ENCODE peak calls at places on chromosome X, in five cellular contexts. F is HCT116, D is SK-N-SH, H is HepG2, B is H1. S is an unnamed sample.

GRCh38 chrX:45824471-45824870 is 623.8 kb upstream of the DIPK2B start:
- DNase-seq in F (peak; percentile 89), D (peak; percentile 21), H (peak; percentile 11), B (no peak), S (peak; percentile 71)

GRCh38 chrX:56343664-56344063 is 111.5 kb downstream of the KLF8 start:
- DNase-seq in F (no peak), D (no peak), H (no peak), B (no peak), S (no peak)

GRCh38 chrX:41946973-41947612 is 23.7 kb upstream of the CASK start:
- DNase-seq in F (no peak), D (no peak), H (no peak), B (no peak), S (no peak)

GRCh38 chrX:118726887-118727685 is at the start of gene IL13RA1:
- DNase-seq in F (peak; percentile 60), D (peak; percentile 84), H (peak; percentile 93), B (peak; percentile 29), S (peak; percentile 55)

GRCh38 chrX:139639253-139639652 is 68.7 kb downstream of the MCF2 start:
- DNase-seq in F (no peak), D (no peak), H (no peak), B (no peak), S (no peak)

GRCh38 chrX:133527415-133527814 is 112.1 kb upstream of the GPC4 start:
- DNase-seq in F (no peak), D (no peak), H (no peak), B (peak; percentile 2), S (no peak)

GRCh38 chrX:3598046-3598605 is 115.3 kb downstream of the PRKX start:
- DNase-seq in F (no peak), D (no peak), H (no peak), B (no peak), S (no peak)

GRCh38 chrX:46381630-46382029 is 163.6 kb downstream of the ZNF674 start:
- DNase-seq in F (peak; percentile 8), D (no peak), H (peak; percentile 6), B (no peak), S (no peak)

GRCh38 chrX:84487365-84488353 is 14.6 kb downstream of the HDX start:
- DNase-seq in F (no peak), D (no peak), H (no peak), B (no peak), S (no peak)

GRCh38 chrX:106862972-106863688 is 40.0 kb downstream of the RIPPLY1 start:
- DNase-seq in F (peak; percentile 1), D (peak; percentile 24), H (peak; percentile 3), B (peak; percentile 15), S (peak; percentile 29)

GRCh38 chrX:103949506-103949905 is 12.9 kb upstream of the TMSB15B start:
- DNase-seq in F (no peak), D (no peak), H (no peak), B (no peak), S (no peak)

GRCh38 chrX:47576021-47576898 is 6.0 kb upstream of the TIMP1 start:
- DNase-seq in F (no peak), D (no peak), H (no peak), B (no peak), S (no peak)

GRCh38 chrX:8653956-8654355 is 78.0 kb downstream of the ANOS1 start:
- DNase-seq in F (no peak), D (no peak), H (no peak), B (no peak), S (no peak)

GRCh38 chrX:106959897-106960296 is 39.7 kb downstream of the CLDN2 start:
- DNase-seq in F (no peak), D (no peak), H (peak; percentile 59), B (no peak), S (peak; percentile 62)

GRCh38 chrX:30309139-30309571 is at the start of gene NR0B1:
- DNase-seq in F (no peak), D (no peak), H (no peak), B (no peak), S (no peak)

GRCh38 chrX:140912606-140913005 is 89.8 kb upstream of the SPANXB1 start:
- DNase-seq in F (no peak), D (no peak), H (no peak), B (no peak), S (no peak)

GRCh38 chrX:24928114-24928513 is 87.7 kb downstream of the ARX start:
- DNase-seq in F (no peak), D (no peak), H (no peak), B (no peak), S (no peak)

GRCh38 chrX:134547047-134547679 is 87.2 kb downstream of the HPRT1 start:
- DNase-seq in F (no peak), D (no peak), H (no peak), B (no peak), S (no peak)

GRCh38 chrX:53340852-53341645 is 59.7 kb upstream of the IQSEC2 start:
- DNase-seq in F (no peak), D (no peak), H (no peak), B (no peak), S (no peak)

GRCh38 chrX:103831342-103831802 is 685 bp downstream of the RAB9B start:
- DNase-seq in F (no peak), D (peak; percentile 16), H (no peak), B (peak; percentile 33), S (peak; percentile 49)

GRCh38 chrX:136115124-136115908 is 32.0 kb upstream of the FHL1 start:
- DNase-seq in F (no peak), D (no peak), H (no peak), B (no peak), S (no peak)

GRCh38 chrX:137565921-137566745 is at the start of gene ZIC3:
- DNase-seq in F (no peak), D (peak; percentile 82), H (no peak), B (no peak), S (peak; percentile 79)
- TF ChIP-seq JUND in F (no peak), D (no peak), H (no peak), B (no peak), S (no peak)

GRCh38 chrX:17039826-17040225 is 93.4 kb downstream of the REPS2 start:
- DNase-seq in F (no peak), D (no peak), H (no peak), B (no peak), S (no peak)
- TF ChIP-seq JUND in F (no peak), D (no peak), H (no peak), B (no peak), S (no peak)

DNA sequence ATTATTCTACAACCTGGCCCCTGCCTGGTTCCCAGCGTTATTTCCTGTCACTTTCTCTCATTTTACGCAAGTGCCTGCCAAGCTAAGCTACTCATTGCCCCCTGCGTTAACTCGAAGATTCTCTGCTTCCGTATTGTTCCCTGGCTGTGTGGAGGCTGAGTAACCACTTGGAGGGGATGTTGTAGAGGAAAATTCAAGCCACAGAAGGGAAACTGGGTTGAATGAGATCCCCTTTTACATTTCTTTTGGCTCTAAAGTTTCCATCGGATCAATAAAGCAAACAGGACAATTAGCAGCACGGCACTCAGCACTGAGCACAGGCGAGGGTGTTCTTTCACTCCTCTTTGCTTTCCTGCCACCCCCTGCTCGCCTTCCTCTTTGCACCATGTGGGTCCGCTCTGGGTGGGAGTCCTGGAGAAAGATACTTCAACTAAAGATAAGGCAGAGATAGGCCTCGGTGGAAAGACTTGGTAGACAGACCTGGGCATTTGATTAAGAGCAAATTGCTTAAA is 4.2 kb upstream of the TMSB4X start:
- DNase-seq in F (no peak), D (no peak), H (peak; percentile 27), B (no peak), S (peak; percentile 69)
- TF ChIP-seq JUND in F (no peak), D (no peak), H (no peak), B (no peak), S (no peak)

GRCh38 chrX:20547649-20548051 is 280.9 kb upstream of the RPS6KA3 start:
- DNase-seq in F (no peak), D (no peak), H (peak; percentile 48), B (no peak), S (no peak)

GRCh38 chrX:20542072-20542471 is 275.4 kb upstream of the RPS6KA3 start:
- DNase-seq in F (no peak), D (no peak), H (no peak), B (no peak), S (no peak)

DNA sequence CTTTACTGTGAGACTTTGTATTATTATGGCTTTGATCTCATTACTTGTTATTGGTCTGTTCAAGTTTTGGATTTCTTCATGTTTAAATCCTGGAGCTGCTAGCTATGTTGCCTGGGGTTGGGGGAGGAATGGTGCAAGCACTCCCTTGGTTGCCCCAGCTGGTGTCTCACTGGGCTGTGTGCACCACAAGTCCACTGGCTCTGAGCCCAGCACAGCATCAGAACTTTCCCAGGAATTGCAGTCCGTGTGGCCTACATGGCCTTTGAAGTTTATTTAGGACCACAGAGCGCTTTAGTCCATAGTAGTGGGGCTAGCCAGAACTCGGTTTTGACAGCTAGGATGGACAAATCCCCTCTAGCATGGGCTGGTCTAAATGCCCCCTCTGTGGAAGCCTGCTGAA is 278.8 kb upstream of the RPS6KA3 start:
- DNase-seq in F (no peak), D (no peak), H (no peak), B (no peak), S (no peak)
- TF ChIP-seq JUND in F (no peak), D (no peak), H (no peak), B (no peak), S (no peak)

GRCh38 chrX:31551913-31552312 is 480.1 kb upstream of the FTHL17 start:
- DNase-seq in F (no peak), D (no peak), H (no peak), B (no peak), S (no peak)
- TF ChIP-seq JUND in F (no peak), D (no peak), H (no peak), B (no peak), S (no peak)

GRCh38 chrX:11970935-11971334 is 167.3 kb upstream of the FRMPD4 start:
- DNase-seq in F (no peak), D (no peak), H (no peak), B (no peak), S (no peak)
- TF ChIP-seq JUND in F (no peak), D (no peak), H (no peak), B (no peak), S (no peak)

GRCh38 chrX:153599192-153600031 is 473 bp upstream of the CCNQ start:
- DNase-seq in F (peak; percentile 65), D (peak; percentile 95), H (peak; percentile 70), B (no peak), S (peak; percentile 57)

GRCh38 chrX:153598541-153599191 is at the start of gene CCNQ:
- DNase-seq in F (no peak), D (peak; percentile 57), H (no peak), B (no peak), S (peak; percentile 6)

GRCh38 chrX:153601511-153602110 is 2.7 kb upstream of the CCNQ start:
- DNase-seq in F (no peak), D (no peak), H (no peak), B (no peak), S (no peak)

GRCh38 chrX:153600921-153601320 is 2.0 kb upstream of the CCNQ start:
- DNase-seq in F (no peak), D (no peak), H (no peak), B (no peak), S (no peak)

DNA sequence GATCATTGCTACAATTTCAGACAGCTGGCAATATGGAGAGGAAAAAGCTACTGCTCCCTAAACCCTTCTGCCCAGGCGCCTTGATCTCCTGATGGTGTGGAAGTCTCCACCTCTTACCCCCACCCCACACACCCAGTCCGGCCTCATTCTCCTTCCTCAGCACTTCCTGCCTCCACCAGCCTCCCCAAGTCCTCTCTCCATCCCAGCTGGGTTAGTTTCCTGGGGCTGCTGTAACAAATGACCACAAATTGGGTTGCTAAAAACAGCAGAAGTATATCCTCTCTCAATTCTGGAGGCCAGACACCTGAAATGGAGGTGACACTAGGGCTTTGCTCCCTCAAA is 1.1 kb upstream of the CCNQ start:
- DNase-seq in F (no peak), D (no peak), H (no peak), B (no peak), S (no peak)
- TF ChIP-seq JUND in F (no peak), D (no peak), H (no peak), B (no peak), S (no peak)

S was measured in T47D.